ENCODE peak calls at places on chromosome 17, in nine cellular contexts. U, W, H, J, P, I, M, L and S are unnamed samples. For H3K4me1, the result is how much of the 10 kb centered on the place peaks cover.

GRCh38 chr17:77125432-77125901 is 15.3 kb upstream of the SEC14L1 start:
- DNase-seq in J (peak), U (no peak), W (no peak), M (no peak), H (no peak), I (peak), L (no peak), P (no peak), S (no peak)

GRCh38 chr17:41885733-41886132 is 20.5 kb upstream of the KLHL11 start:
- DNase-seq in I (peak), L (no peak), U (no peak), M (no peak), J (no peak), H (no peak), W (no peak), P (no peak), S (no peak)

GRCh38 chr17:51427259-51428255 is 167.2 kb downstream of the UTP18 start:
- DNase-seq in I (no peak), L (no peak), P (no peak), U (no peak), J (no peak), H (no peak), W (no peak), M (no peak), S (no peak)

GRCh38 chr17:6455321-6455705 is 11.1 kb downstream of the PIMREG start:
- DNase-seq in M (no peak), H (no peak), P (no peak), U (no peak), W (no peak), I (no peak), J (no peak), L (no peak), S (peak)

GRCh38 chr17:2703181-2703580 is 8.4 kb downstream of the CLUH start:
- DNase-seq in U (no peak), I (no peak), H (peak), L (peak), J (no peak), W (peak), P (no peak), M (peak), S (no peak)

GRCh38 chr17:15918661-15919259 is 26.2 kb upstream of the ADORA2B start:
- DNase-seq in U (no peak), M (peak), I (peak), W (no peak), L (no peak), J (no peak), H (no peak), P (no peak), S (peak)

GRCh38 chr17:50634123-50634914 is at the start of gene ABCC3:
- DNase-seq in L (no peak), J (no peak), U (no peak), H (peak), I (peak), M (no peak), W (peak), P (no peak), S (peak)

GRCh38 chr17:33012522-33013033 is 20.9 kb downstream of the SPACA3 start:
- DNase-seq in I (peak), M (no peak), L (no peak), J (no peak), P (no peak), W (no peak), H (no peak), U (no peak), S (no peak)

GRCh38 chr17:3984719-3985444 is 20.6 kb upstream of the ATP2A3 start:
- DNase-seq in W (no peak), P (no peak), M (no peak), I (peak), L (no peak), J (no peak), U (no peak), H (no peak), S (no peak)

GRCh38 chr17:47882695-47883588 is 13.1 kb upstream of the SP2 start:
- DNase-seq in J (no peak), W (no peak), I (no peak), M (no peak), L (no peak), P (no peak), H (no peak), U (no peak), S (no peak)

GRCh38 chr17:13521784-13522183 is 79.9 kb downstream of the HS3ST3A1 start:
- DNase-seq in M (no peak), W (no peak), J (no peak), U (no peak), L (no peak), I (no peak), H (no peak), P (no peak), S (no peak)

GRCh38 chr17:8005951-8006730 is 3.7 kb downstream of the GUCY2D start:
- DNase-seq in W (peak), L (no peak), M (no peak), H (no peak), P (peak), U (no peak), I (peak), J (no peak), S (no peak)

GRCh38 chr17:76701471-76701967 is 9.2 kb downstream of the MXRA7 start:
- DNase-seq in L (no peak), M (no peak), U (no peak), W (no peak), H (no peak), P (no peak), I (no peak), J (no peak), S (no peak)

GRCh38 chr17:64106918-64107317 is 23.0 kb downstream of the ERN1 start:
- DNase-seq in H (no peak), I (no peak), W (no peak), L (no peak), J (no peak), P (no peak), M (no peak), U (no peak), S (no peak)

GRCh38 chr17:64107517-64108235 is 22.3 kb downstream of the ERN1 start:
- DNase-seq in I (no peak), W (no peak), J (no peak), H (no peak), L (no peak), P (no peak), M (no peak), U (no peak), S (no peak)

GRCh38 chr17:64109400-64109799 is 20.5 kb downstream of the ERN1 start:
- DNase-seq in I (no peak), W (no peak), U (no peak), P (no peak), M (no peak), J (no peak), H (no peak), L (no peak), S (no peak)

GRCh38 chr17:64099543-64099942 is 30.4 kb downstream of the ERN1 start:
- DNase-seq in W (no peak), H (no peak), P (no peak), J (no peak), U (no peak), M (no peak), I (no peak), L (no peak), S (no peak)

DNA sequence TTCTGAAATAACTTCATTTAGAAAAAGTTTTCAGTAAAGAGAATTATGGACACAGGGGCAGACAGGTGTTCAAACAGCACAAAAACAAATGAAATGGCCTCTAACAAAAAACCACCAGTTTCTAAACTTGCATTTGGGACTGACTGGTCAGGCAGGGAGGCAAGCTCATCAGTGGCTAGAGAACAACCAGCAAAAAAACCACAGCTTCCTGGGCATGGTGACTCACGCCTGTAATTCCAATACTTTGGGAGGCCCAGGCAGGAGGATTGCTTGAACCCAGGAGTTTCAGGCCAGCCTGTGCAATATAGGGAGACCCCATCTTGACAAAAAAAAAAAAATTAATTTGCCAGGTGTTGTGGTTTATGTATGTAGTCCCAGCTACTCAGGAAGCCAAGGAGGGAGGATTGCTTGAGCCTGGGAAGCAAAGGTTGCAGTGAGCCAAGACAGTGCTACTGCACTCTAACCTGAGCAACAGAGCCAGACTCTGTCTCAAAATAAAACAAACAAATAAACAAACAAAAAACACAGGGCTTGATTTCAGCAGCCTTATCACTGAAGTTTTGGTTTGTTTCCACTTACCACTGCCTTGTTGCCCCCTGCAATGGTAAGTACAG is 26.1 kb downstream of the ERN1 start:
- DNase-seq in H (no peak), W (no peak), J (peak), M (no peak), U (no peak), L (no peak), P (no peak), I (no peak), S (no peak)
- H3K4me1 ChIP-seq in H (under half), W (half or more), J (under half), M (under half), U (under half), L (under half), P (under half), I (under half), S (half or more)

GRCh38 chr17:40340880-40341807 is 23.4 kb downstream of the GJD3 start:
- DNase-seq in J (peak), U (no peak), P (peak), H (peak), W (peak), I (peak), M (peak), L (peak), S (peak)
- TF ChIP-seq POLR2A in J (no peak), U (no peak), P (peak), H (no peak), W (peak), I (no peak), M (peak), L (peak), S (no peak)

DNA sequence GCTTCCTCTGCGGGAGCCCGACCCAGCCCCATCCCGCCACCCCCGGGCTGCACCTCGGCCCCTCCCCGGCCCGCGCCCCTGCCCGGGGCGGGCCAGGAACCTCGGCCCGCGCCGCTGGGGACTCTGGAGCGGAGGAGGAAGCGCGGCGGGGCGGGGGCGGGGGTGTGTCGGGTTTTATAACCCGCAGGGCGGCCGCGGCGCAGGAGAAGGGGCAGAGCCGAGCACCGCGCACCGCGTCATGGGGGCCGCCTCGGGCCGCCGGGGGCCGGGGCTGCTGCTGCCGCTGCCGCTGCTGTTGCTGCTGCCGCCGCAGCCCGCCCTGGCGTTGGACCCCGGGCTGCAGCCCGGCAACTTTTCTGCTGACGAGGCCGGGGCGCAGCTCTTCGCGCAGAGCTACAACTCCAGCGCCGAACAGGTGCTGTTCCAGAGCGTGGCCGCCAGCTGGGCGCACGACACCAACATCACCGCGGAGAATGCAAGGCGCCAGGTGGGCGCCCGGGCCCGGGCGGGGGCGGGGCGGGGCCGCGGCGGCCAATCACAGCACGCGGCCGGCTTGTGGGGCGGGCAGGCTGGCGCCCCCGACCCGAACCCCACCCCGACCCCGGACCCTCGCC is at the start of gene ACE:
- DNase-seq in I (peak), M (peak), P (peak), H (no peak), W (peak), U (no peak), L (no peak), J (no peak), S (peak)
- H3K4me1 ChIP-seq in I (under half), M (under half), P (under half), H (under half), W (under half), U (under half), L (under half), J (under half), S (under half)

DNA sequence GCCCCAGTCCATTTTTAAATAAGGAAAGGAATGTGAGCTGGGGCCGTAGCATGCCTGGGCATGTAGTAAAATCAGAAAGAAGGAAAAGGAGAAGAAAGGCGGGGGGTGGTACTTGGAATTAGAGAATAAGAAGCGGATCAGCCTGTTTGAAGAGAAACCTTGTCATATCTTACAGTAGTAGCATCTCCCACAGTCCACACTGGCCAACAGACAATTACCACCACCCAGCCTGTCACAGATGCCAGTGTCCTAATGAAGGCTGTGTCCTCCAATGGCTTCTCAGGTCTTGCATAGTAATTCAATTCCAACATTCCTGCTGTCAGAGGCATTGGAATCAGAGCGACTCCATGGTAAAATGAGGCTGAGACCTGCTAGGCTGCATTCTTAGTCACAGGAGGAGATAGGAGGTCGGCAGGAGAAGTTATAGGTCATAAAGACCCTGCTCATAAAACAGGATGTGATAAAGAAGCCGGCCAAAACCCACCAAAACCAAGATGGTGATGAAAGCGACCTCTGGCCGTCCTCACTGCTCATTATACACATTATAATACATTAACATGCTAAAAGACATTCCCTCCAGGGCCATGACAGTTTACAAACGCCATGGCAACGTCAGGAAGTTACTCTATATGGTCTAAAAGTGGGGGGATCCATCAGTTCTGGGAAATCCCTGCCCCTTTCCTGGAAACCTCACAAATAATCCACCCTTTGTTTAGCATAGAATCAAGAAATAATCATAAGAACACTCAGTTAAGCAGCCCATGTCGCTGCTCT is 9.5 kb upstream of the AKAP10 start:
- DNase-seq in I (no peak), W (no peak), U (no peak), J (no peak), L (no peak), M (no peak), H (no peak), P (no peak), S (no peak)
- TF ChIP-seq POLR2A in I (no peak), W (no peak), U (no peak), J (no peak), L (no peak), M (no peak), H (no peak), P (no peak), S (no peak)

GRCh38 chr17:44561237-44561623 is 3.9 kb downstream of the FZD2 start:
- DNase-seq in U (no peak), L (no peak), P (no peak), I (no peak), H (no peak), J (no peak), W (no peak), M (no peak), S (no peak)

GRCh38 chr17:44557653-44558285 is 485 bp downstream of the FZD2 start:
- DNase-seq in I (peak), H (no peak), W (peak), L (no peak), J (no peak), U (no peak), P (peak), M (no peak), S (peak)

GRCh38 chr17:44558349-44559287 is 1.3 kb downstream of the FZD2 start:
- DNase-seq in H (no peak), M (no peak), I (no peak), P (peak), W (no peak), L (no peak), U (no peak), J (no peak), S (no peak)

GRCh38 chr17:44556854-44557606 is at the start of gene FZD2:
- DNase-seq in H (peak), J (peak), M (peak), P (peak), L (peak), I (peak), W (peak), U (no peak), S (peak)

DNA sequence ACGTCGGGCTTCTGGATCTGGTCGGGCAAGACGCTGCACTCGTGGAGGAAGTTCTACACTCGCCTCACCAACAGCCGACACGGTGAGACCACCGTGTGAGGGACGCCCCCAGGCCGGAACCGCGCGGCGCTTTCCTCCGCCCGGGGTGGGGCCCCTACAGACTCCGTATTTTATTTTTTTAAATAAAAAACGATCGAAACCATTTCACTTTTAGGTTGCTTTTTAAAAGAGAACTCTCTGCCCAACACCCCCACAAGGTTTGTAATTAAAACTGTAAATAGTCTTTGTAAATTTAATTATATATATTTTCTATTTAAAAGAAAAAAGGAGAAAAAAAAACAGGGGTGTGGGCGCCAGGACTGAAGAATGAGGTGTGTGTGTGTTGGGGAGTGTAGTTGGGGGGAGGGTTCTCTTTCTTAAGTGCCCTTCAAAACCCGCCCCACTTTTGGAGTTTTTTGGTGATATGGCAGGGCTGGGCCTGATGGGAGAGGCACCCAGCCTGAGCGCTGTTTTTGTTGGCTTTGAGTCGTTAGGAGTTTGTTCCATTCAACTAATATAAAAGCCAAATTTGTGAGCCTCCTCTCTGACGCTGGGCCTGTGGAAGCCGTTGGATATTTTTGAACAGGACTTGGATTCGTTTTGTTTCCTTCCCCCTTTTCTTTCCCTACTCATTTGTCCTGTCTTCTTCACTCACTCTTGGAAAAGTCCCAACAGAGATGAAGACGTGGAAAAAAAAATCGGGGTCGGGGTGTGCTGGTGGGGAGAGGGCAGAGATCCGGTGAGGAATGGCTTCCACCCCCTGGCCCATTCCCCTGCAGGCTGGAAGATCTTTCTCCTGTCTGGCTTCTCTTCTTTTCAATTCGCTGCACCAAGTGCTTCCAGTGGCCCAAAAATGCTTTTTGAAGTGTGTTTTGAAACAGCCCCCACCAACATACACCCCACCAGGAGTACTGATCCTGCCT is 2.3 kb downstream of the FZD2 start:
- DNase-seq in M (no peak), I (no peak), H (no peak), L (no peak), U (no peak), J (no peak), P (peak), W (no peak), S (no peak)
- H3K4me1 ChIP-seq in M (under half), I (half or more), H (under half), L (under half), U (under half), J (under half), P (under half), W (under half), S (under half)

GRCh38 chr17:17401271-17401781 is 75.5 kb upstream of the MED9 start:
- DNase-seq in U (no peak), H (no peak), M (no peak), P (peak), L (no peak), J (peak), I (peak), W (peak), S (no peak)

GRCh38 chr17:17408236-17408794 is 68.5 kb upstream of the MED9 start:
- DNase-seq in W (no peak), I (no peak), P (no peak), J (no peak), H (peak), M (no peak), L (no peak), U (no peak), S (no peak)

GRCh38 chr17:17402558-17402957 is 74.2 kb upstream of the MED9 start:
- DNase-seq in U (no peak), M (no peak), H (no peak), L (no peak), P (no peak), I (no peak), W (no peak), J (no peak), S (no peak)

GRCh38 chr17:17403899-17404576 is 72.8 kb upstream of the MED9 start:
- DNase-seq in M (no peak), I (no peak), J (no peak), H (no peak), U (no peak), L (no peak), P (no peak), W (no peak), S (no peak)

GRCh38 chr17:17406225-17406624 is 70.6 kb upstream of the MED9 start:
- DNase-seq in I (no peak), P (peak), U (no peak), H (peak), M (no peak), W (no peak), L (peak), J (no peak), S (no peak)
- TF ChIP-seq POLR2A in I (no peak), P (no peak), U (no peak), H (no peak), M (no peak), W (no peak), L (no peak), J (no peak), S (no peak)

GRCh38 chr17:72591500-72592241 is 470.9 kb downstream of the SOX9 start:
- DNase-seq in L (no peak), P (no peak), J (no peak), I (no peak), W (no peak), U (no peak), H (no peak), M (no peak), S (no peak)

GRCh38 chr17:72590882-72591499 is 470.2 kb downstream of the SOX9 start:
- DNase-seq in W (no peak), M (no peak), I (peak), H (no peak), J (no peak), U (peak), P (no peak), L (no peak), S (no peak)

GRCh38 chr17:72588561-72588960 is 467.7 kb downstream of the SOX9 start:
- DNase-seq in W (no peak), H (no peak), M (no peak), J (no peak), I (no peak), U (no peak), L (no peak), P (no peak), S (no peak)

GRCh38 chr17:72588961-72589360 is 468.1 kb downstream of the SOX9 start:
- DNase-seq in H (peak), M (no peak), I (peak), L (no peak), W (no peak), P (peak), U (no peak), J (peak), S (peak)

DNA sequence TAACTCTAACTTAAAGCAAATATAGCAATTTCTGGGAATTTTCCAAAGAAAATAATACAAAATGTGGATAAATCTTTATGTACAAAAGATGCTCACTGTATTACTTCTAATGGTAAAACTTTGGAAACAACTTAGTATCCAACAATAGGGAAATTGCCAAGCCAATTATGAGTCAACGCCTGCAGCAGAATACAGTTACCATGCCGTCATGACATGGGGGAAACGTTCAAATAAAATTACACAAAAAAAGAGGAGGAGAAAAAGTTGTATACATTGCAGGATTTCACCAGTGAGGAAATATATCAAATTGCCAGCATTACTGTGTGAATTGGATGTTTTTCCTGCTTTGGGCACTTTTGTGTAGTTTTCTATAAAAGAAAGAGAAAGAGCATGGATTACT is 469.6 kb downstream of the SOX9 start:
- DNase-seq in J (no peak), U (no peak), H (no peak), W (no peak), M (no peak), I (no peak), P (no peak), L (no peak), S (no peak)
- H3K4me1 ChIP-seq in J (half or more), U (under half), H (under half), W (under half), M (under half), I (under half), P (under half), L (under half), S (half or more)